ENCODE peak calls at places on chromosomes 4 and X, in ten cellular contexts. L is astrocyte, U is HepG2, H is lung, R is left ventricle myocardium inferior, T is suprapubic skin, X is cardiac muscle cell, K is bronchial epithelial cell, Y is sigmoid colon, F is OCI-LY7. N is an unnamed sample.

GRCh38 chrX:17595456-17596035 is 141.7 kb upstream of the SCML1 start:
- DNase-seq in L (peak; percentile 88), U (no peak), H (no peak), R (no peak), T (no peak), X (no peak), K (peak; percentile 91), Y (no peak), F (no peak), N (peak; percentile 39)

GRCh38 chrX:38864165-38864564 is 62.9 kb downstream of the MID1IP1 start:
- DNase-seq in L (peak; percentile 39), U (no peak), H (no peak), R (no peak), T (no peak), X (no peak), K (no peak), Y (no peak), F (no peak), N (no peak)

GRCh38 chrX:44675364-44676024 is 132.8 kb upstream of the FUNDC1 start:
- DNase-seq in L (peak; percentile 95), U (no peak), H (peak; percentile 43), R (peak; percentile 41), T (no peak), X (no peak), K (peak; percentile 96), Y (peak; percentile 67), F (no peak), N (peak; percentile 26)

GRCh38 chrX:151702021-151702714 is 6.9 kb downstream of the PRRG3 start:
- DNase-seq in L (peak; percentile 28), U (no peak), H (no peak), R (no peak), T (no peak), X (no peak), K (no peak), Y (no peak), F (no peak), N (no peak)

GRCh38 chrX:135477576-135477975 is 42.9 kb upstream of the INTS6L start:
- DNase-seq in L (peak; percentile 44), U (peak; percentile 33), H (peak; percentile 76), R (peak; percentile 60), T (no peak), X (peak; percentile 79), K (peak; percentile 65), Y (peak; percentile 69), F (peak; percentile 24), N (no peak)

GRCh38 chrX:18354369-18355329 is at the start of gene SCML2:
- DNase-seq in L (peak; percentile 12), U (peak; percentile 5), H (no peak), R (peak; percentile 38), T (no peak), X (peak; percentile 61), K (no peak), Y (peak; percentile 69), F (peak; percentile 62), N (no peak)

GRCh38 chr4:102268355-102268754 is 76.9 kb downstream of the SLC39A8 start:
- DNase-seq in L (no peak), U (no peak), H (no peak), R (no peak), T (no peak), X (no peak), K (peak; percentile 33), Y (no peak), F (no peak), N (no peak)

GRCh38 chr4:151820004-151820403 is 59.2 kb upstream of the GATB start:
- DNase-seq in L (no peak), U (no peak), H (no peak), R (no peak), T (no peak), X (no peak), K (no peak), Y (no peak), F (no peak), N (no peak)

GRCh38 chrX:38861489-38861888 is 60.2 kb downstream of the MID1IP1 start:
- DNase-seq in L (no peak), U (no peak), H (no peak), R (no peak), T (no peak), X (no peak), K (no peak), Y (no peak), F (no peak), N (no peak)

GRCh38 chrX:84064164-84064563 is 123.8 kb downstream of the RPS6KA6 start:
- DNase-seq in L (no peak), U (no peak), H (no peak), R (no peak), T (no peak), X (no peak), K (peak; percentile 1), Y (no peak), F (no peak), N (no peak)

GRCh38 chr4:86484241-86484640 is 109.9 kb upstream of the PTPN13 start:
- DNase-seq in L (peak; percentile 33), U (no peak), H (no peak), R (no peak), T (no peak), X (no peak), K (no peak), Y (no peak), F (no peak), N (no peak)

GRCh38 chr4:138555584-138555983 is 313.4 kb upstream of the SLC7A11 start:
- DNase-seq in L (no peak), U (peak; percentile 45), H (no peak), R (no peak), T (no peak), X (peak; percentile 22), K (peak; percentile 26), Y (no peak), F (peak; percentile 11), N (no peak)
- TF ChIP-seq CTCF in L (peak; percentile 5), U (peak; percentile 56), H (no peak), R (no peak), T (no peak), X (peak; percentile 30), K (peak; percentile 23), Y (no peak), F (peak; percentile 66), N (peak; percentile 17)

DNA sequence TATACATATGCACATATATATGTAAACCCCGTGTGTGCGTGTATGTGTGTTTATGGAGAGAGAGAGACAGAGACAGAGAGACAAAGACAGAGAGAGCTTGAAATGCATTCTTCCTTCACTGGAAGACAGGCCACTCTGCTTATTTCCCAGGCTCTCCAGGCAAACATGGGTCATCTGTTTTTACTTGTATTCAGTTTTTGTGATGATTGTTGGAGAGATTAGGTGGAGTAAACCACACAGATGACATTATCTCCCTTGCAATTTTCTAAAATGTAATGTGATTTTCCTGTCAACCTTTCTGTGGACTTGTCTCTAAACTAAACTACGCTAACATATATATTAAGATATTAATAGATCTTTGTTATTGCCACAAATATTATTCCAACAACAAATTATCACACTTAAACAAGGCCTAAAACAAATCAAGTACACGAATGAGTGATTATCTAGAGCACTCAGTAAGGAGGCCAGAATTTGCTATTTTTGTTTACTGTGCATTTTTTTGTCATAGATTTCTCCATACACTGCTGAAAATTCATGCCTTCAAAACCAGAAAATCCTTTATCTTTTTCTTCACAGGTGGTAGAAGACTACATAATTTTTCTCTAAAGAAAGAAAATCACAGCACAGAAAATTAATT is 251.8 kb upstream of the SLIT2 start:
- DNase-seq in L (no peak), U (no peak), H (no peak), R (no peak), T (no peak), X (no peak), K (no peak), Y (no peak), F (no peak), N (no peak)
- H3K36me3 ChIP-seq in L (no peaks in the 10 kb centered on the region), U (no peaks in the 10 kb centered on the region), H (no peaks in the 10 kb centered on the region), R (no peaks in the 10 kb centered on the region), T (no peaks in the 10 kb centered on the region), X (no peaks in the 10 kb centered on the region), K (no peaks in the 10 kb centered on the region), Y (no peaks in the 10 kb centered on the region), F (no peaks in the 10 kb centered on the region), N (no peaks in the 10 kb centered on the region)

GRCh38 chrX:111507931-111508330 is 3.5 kb upstream of the SERTM2 start:
- DNase-seq in L (no peak), U (no peak), H (no peak), R (no peak), T (no peak), X (no peak), K (peak; percentile 80), Y (no peak), F (no peak), N (no peak)

GRCh38 chrX:111505783-111506182 is 5.7 kb upstream of the SERTM2 start:
- DNase-seq in L (no peak), U (no peak), H (no peak), R (no peak), T (no peak), X (no peak), K (no peak), Y (no peak), F (no peak), N (no peak)

GRCh38 chrX:111506826-111507225 is 4.6 kb upstream of the SERTM2 start:
- DNase-seq in L (peak; percentile 14), U (no peak), H (no peak), R (no peak), T (no peak), X (no peak), K (no peak), Y (no peak), F (no peak), N (no peak)

GRCh38 chrX:111515298-111515697 is 3.9 kb downstream of the SERTM2 start:
- DNase-seq in L (no peak), U (no peak), H (no peak), R (no peak), T (no peak), X (peak; percentile 79), K (no peak), Y (no peak), F (no peak), N (no peak)

GRCh38 chrX:111511477-111511876 is at the start of gene SERTM2:
- DNase-seq in L (peak; percentile 30), U (no peak), H (no peak), R (no peak), T (no peak), X (peak; percentile 83), K (peak; percentile 30), Y (no peak), F (no peak), N (no peak)
- H3K4me3 ChIP-seq in L (no peak within 1 kb of the TSS), U (no peak within 1 kb of the TSS), H (no peak within 1 kb of the TSS), R (no peak within 1 kb of the TSS), T (no peak within 1 kb of the TSS), X (peak within 1 kb of the TSS; percentile 23), K (no peak within 1 kb of the TSS), Y (no peak within 1 kb of the TSS), F (no peak within 1 kb of the TSS), N (no peak within 1 kb of the TSS)

GRCh38 chrX:105315301-105315700 is 94.8 kb upstream of the TEX13A start:
- DNase-seq in L (no peak), U (no peak), H (no peak), R (no peak), T (no peak), X (no peak), K (peak; percentile 83), Y (no peak), F (no peak), N (no peak)

GRCh38 chrX:105313596-105313995 is 93.1 kb upstream of the TEX13A start:
- DNase-seq in L (no peak), U (no peak), H (no peak), R (no peak), T (no peak), X (no peak), K (peak; percentile 14), Y (no peak), F (no peak), N (no peak)

GRCh38 chrX:105314468-105314867 is 94.0 kb upstream of the TEX13A start:
- DNase-seq in L (peak; percentile 26), U (no peak), H (no peak), R (no peak), T (no peak), X (no peak), K (peak; percentile 88), Y (no peak), F (no peak), N (no peak)

GRCh38 chrX:105317117-105317516 is 96.6 kb upstream of the TEX13A start:
- DNase-seq in L (no peak), U (no peak), H (no peak), R (no peak), T (no peak), X (no peak), K (no peak), Y (no peak), F (no peak), N (no peak)
- TF ChIP-seq CTCF in L (no peak), U (no peak), H (no peak), R (no peak), T (no peak), X (no peak), K (no peak), Y (no peak), F (no peak), N (no peak)

N was measured in BJ.